ENCODE peak calls at places on chromosomes 13 and 19, in four cellular contexts. C, N, A and D are unnamed samples.

GRCh38 chr19:5137571-5138124 is 168.7 kb downstream of the KDM4B start:
- DNase-seq in C (no peak), N (peak), A (peak), D (no peak)

GRCh38 chr13:32025730-32026129 is 5.8 kb upstream of the FRY start:
- DNase-seq in C (no peak), N (no peak), A (no peak), D (no peak)

GRCh38 chr13:33229446-33230177 is 55.9 kb downstream of the STARD13 start:
- DNase-seq in C (no peak), N (peak), A (no peak), D (no peak)

GRCh38 chr13:49314344-49314882 is 66.7 kb downstream of the CDADC1 start:
- DNase-seq in C (no peak), N (no peak), A (no peak), D (no peak)

GRCh38 chr13:76790519-76791289 is 95.5 kb downstream of the KCTD12 start:
- DNase-seq in C (no peak), N (no peak), A (no peak), D (no peak)

GRCh38 chr19:19064098-19064722 is 416 bp downstream of the SLC25A42 start:
- DNase-seq in C (no peak), N (peak), A (no peak), D (no peak)

GRCh38 chr19:1507763-1508506 is 4.9 kb downstream of the ADAMTSL5 start:
- DNase-seq in C (peak), N (peak), A (peak), D (peak)

GRCh38 chr13:46154136-46154854 is 27.7 kb downstream of the LCP1 start:
- DNase-seq in C (no peak), N (no peak), A (no peak), D (no peak)

GRCh38 chr19:31280266-31281006 is 68.8 kb downstream of the TSHZ3 start:
- DNase-seq in C (no peak), N (no peak), A (no peak), D (no peak)

GRCh38 chr13:97466782-97467181 is 32.8 kb downstream of the RAP2A start:
- DNase-seq in C (no peak), N (no peak), A (no peak), D (no peak)

GRCh38 chr13:30802501-30802900 is 67.2 kb downstream of the ALOX5AP start:
- DNase-seq in C (no peak), N (no peak), A (no peak), D (no peak)

GRCh38 chr13:23792680-23793079 is 96.5 kb downstream of the MIPEP start:
- DNase-seq in C (no peak), N (no peak), A (no peak), D (no peak)

GRCh38 chr19:17538684-17539287 is 16.7 kb upstream of the COLGALT1 start:
- DNase-seq in C (no peak), N (no peak), A (no peak), D (peak)

GRCh38 chr19:15615526-15615925 is 508 bp downstream of the CYP4F8 start:
- DNase-seq in C (no peak), N (no peak), A (no peak), D (no peak)

GRCh38 chr19:38709671-38710415 is 34.4 kb downstream of the CAPN12 start:
- DNase-seq in C (no peak), N (no peak), A (no peak), D (no peak)

GRCh38 chr19:38712161-38712748 is 32.0 kb downstream of the CAPN12 start:
- DNase-seq in C (no peak), N (no peak), A (no peak), D (no peak)

GRCh38 chr19:38710416-38710702 is 33.9 kb downstream of the CAPN12 start:
- DNase-seq in C (no peak), N (no peak), A (no peak), D (no peak)

GRCh38 chr19:38711726-38712153 is 32.5 kb downstream of the CAPN12 start:
- DNase-seq in C (no peak), N (no peak), A (no peak), D (no peak)

DNA sequence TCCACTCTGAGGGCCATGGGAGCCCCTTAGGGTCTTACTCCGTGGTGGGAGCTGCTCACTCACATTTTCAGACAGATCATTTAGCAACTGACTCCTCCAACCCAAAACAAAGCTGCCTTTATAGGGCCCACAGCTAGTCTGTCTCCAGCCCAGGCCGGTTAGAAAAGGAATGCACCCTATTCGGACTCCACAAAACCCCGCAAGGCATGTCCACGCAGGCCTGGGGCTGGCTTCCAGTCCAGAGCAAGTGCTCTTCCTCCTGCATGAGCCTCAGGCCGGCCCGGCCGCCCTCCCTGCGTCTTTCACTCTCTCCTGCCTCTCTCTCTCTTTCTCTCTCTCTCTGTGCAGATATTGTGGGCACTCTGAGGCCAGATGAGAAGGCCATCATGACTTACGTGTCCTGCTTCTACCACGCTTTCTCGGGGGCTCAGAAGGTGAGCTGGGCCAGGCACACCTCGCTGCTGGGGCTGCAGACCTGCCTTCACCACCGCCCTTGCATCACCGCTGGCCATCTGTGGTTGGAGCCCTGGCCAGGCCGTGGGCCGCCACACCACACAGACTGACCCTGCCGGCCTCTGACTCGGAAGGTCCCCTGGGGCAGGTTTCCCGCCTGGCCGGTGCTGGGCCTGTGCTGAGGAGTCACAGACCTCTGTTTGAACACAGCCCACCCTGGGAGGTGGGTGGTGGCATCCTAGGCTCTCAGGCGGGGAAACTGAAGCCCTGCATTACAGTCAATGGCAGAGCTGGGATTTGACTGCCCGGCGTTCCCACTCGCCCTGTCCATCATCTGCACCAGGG is 33.1 kb downstream of the CAPN12 start:
- DNase-seq in C (no peak), N (no peak), A (no peak), D (no peak)
- TF ChIP-seq MAX in C (no peak), N (no peak), A (no peak), D (no peak)

GRCh38 chr19:29631450-29631849 is 25.4 kb downstream of the POP4 start:
- DNase-seq in C (no peak), N (peak), A (no peak), D (no peak)
- TF ChIP-seq MAX in C (no peak), N (no peak), A (no peak), D (no peak)

DNA sequence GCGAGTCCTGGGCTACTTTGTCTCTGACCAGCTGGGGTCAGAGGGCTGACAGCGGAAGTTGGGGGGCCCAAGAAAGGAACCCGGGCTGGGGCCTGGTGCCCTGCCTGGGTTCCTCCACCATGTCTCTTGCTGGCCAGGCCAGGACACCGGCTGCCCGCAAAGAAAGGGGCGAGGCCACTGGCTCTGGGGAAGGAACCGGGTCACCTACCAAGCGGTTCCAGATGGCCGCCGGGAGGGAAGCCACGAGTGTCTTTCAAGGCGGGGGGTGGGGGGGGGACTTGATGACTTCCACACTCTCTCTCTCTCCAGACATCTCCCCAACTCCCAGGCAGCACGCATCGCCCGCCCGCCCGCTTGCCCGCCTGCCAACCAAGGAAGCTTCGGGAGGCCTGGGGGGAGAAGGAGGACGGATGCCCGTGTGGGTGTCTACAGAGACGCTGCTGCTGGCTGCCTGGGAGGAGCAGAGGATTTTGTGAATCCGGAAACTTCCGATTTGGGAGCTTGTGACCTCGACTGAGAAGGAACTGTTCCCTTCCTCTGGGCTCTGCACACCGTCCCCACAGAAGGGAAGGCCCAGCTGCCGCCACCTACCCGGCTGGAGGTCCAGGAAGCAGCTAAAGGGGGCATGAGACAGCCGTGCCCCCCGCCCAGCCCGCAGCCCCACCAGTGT is 1.1 kb downstream of the PIP5K1C start:
- DNase-seq in C (no peak), N (peak), A (no peak), D (peak)
- TF ChIP-seq MAX in C (no peak), N (peak), A (no peak), D (no peak)

GRCh38 chr13:75132800-75133695 is 348.9 kb downstream of the TBC1D4 start:
- DNase-seq in C (no peak), N (no peak), A (no peak), D (no peak)

GRCh38 chr13:75139291-75139690 is 342.7 kb downstream of the TBC1D4 start:
- DNase-seq in C (no peak), N (no peak), A (no peak), D (no peak)

GRCh38 chr13:75135325-75135825 is 346.6 kb downstream of the TBC1D4 start:
- DNase-seq in C (no peak), N (no peak), A (no peak), D (no peak)

GRCh38 chr13:75137911-75138571 is 343.9 kb downstream of the TBC1D4 start:
- DNase-seq in C (no peak), N (no peak), A (no peak), D (no peak)

GRCh38 chr13:75136151-75136550 is 345.8 kb downstream of the TBC1D4 start:
- DNase-seq in C (no peak), N (no peak), A (no peak), D (no peak)
- TF ChIP-seq MAX in C (no peak), N (no peak), A (no peak), D (no peak)

DNA sequence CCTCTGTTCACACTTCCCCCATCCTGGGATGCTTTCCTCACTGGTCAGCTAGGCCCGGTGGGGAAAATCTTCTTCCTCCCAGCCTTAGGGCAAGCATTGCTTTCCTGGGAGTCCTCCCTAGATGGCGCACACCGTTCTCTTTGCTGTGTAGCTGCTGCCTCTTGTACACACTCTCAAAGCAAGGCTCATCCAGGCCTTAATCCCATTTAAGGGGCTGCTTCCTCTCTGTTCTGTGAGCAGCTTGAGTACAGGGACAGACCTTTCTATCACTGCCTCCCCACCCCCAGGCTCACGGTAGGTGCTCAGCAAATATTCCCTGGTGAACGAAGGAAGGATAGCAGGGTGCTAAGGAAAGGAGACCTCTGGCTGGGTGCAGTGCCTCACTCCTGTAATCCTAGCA is 11.0 kb downstream of the SLC7A10 start:
- DNase-seq in C (no peak), N (peak), A (peak), D (peak)
- TF ChIP-seq MAX in C (no peak), N (no peak), A (no peak), D (no peak)

GRCh38 chr13:83221813-83222241 is 660.4 kb downstream of the SLITRK1 start:
- DNase-seq in C (no peak), N (no peak), A (no peak), D (no peak)
- TF ChIP-seq MAX in C (no peak), N (no peak), A (no peak), D (no peak)

GRCh38 chr19:39135701-39136100 is 10.1 kb downstream of the PAK4 start:
- DNase-seq in C (no peak), N (peak), A (no peak), D (no peak)

GRCh38 chr19:39132344-39132969 is 6.9 kb downstream of the PAK4 start:
- DNase-seq in C (no peak), N (no peak), A (no peak), D (no peak)

GRCh38 chr19:39131255-39131755 is 5.7 kb downstream of the PAK4 start:
- DNase-seq in C (no peak), N (peak), A (no peak), D (no peak)

GRCh38 chr19:39136225-39136940 is 10.8 kb downstream of the PAK4 start:
- DNase-seq in C (no peak), N (peak), A (no peak), D (no peak)

DNA sequence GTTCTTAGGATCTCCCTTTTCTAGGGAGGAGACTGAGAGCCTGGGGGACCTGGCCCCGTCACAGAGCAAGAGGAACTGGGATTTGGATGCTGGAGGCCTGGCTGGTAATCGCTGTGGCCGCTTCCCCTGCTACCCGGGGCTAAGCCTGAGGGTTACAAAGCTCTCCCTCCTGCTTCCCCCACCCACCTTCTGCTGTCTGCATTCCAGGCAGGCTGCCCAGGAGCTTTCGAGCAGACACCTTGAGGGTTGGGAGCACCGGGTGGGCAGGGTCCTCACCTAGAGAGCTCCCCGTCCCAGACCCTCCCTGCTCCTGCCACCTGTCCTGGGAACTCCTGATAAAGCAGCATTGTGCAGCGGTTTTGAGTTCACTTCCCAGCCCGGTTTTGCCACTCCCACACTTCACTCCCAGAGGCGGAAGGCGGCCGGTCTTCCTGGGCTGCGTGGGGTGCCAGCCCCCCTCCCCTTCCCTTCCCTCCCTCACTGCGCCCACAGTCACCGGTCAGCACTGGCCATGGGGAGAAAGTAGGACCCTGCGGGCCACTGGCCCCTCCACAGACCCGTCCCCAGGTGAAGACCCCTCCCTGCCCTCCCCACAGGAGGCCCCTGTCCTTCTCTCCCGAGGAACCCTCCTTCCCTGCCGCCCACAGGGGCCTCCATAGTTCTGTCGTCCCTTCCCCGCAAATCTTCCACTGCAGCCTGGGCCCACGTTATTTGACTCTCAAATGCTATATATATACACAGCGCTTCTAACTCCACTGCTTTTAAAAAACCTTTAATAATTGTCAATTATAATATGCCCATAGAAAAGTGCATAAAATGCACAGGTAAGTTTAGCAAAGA is 8.1 kb downstream of the PAK4 start:
- DNase-seq in C (no peak), N (peak), A (no peak), D (no peak)
- TF ChIP-seq MAX in C (no peak), N (no peak), A (no peak), D (no peak)

GRCh38 chr19:49553451-49554271 is 25.9 kb downstream of the RCN3 start:
- DNase-seq in C (no peak), N (no peak), A (no peak), D (no peak)

GRCh38 chr19:49557641-49558325 is 22.6 kb downstream of the NOSIP start:
- DNase-seq in C (no peak), N (no peak), A (no peak), D (no peak)

GRCh38 chr19:49556412-49557398 is 23.7 kb downstream of the NOSIP start:
- DNase-seq in C (no peak), N (no peak), A (peak), D (no peak)

GRCh38 chr19:49554701-49555181 is 25.6 kb downstream of the NOSIP start:
- DNase-seq in C (no peak), N (no peak), A (no peak), D (no peak)

DNA sequence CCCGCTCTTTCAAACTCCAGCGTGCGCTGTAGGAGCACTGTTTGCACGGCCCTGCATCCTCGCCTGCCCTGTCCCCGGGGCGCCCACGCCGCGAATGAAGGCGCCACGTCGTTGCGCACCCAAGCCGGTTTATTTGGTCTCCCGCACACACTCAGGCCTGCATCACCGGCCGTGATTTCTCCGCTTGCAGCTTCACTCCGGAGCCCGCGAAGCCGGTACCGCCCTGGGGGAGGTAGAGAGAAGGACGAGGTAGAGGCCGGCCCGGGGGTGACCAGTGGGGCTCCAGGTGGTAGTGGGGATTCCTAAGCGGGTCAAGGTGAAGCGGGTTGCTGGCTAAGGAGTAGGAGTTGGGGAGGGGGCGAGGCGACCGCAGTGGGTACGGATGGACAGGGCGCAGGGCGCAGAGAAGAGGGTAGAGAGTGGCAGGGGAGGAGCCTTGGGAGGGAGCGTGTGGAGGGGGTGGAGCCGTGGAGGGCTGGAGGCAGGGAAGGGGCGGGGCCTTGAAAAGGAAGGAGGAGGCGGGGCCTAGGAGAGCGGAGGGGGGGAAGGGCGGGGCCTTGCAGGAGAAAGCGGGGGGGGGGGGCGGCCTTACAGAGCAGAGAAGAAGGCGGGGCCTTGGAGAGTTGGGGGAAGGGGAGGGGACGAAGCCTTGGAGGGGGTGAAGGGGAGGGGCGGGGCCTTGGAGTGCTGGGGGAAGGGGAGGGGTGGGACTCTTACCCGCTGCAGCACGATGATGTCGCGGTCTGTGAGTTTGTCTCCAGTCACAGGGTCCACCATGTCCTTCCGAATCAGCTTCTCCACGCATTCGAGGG is 24.6 kb downstream of the NOSIP start:
- DNase-seq in C (no peak), N (peak), A (peak), D (peak)
- TF ChIP-seq MAX in C (no peak), N (no peak), A (no peak), D (no peak)

DNA sequence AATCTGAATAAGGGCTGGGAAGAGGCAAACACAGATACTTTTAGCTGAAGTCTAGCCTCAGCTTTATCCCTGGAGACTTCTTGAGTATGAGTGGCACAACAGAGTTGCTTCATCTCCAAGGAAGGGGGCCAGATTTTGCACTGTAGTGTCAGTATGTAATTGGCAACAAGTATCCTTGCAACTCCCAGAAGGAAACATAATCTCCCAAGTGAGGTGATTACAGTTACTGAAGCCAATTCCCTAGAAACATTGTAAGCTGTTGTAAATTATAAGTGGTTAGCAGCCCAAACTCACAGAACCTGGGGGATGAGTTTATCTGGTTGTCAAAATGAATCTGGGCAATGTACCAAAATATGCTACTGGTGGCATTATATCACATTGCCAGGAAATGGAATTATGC is 2065.7 kb upstream of the PCDH20 start:
- DNase-seq in C (no peak), N (peak), A (no peak), D (no peak)
- TF ChIP-seq MAX in C (no peak), N (no peak), A (no peak), D (no peak)

GRCh38 chr19:3458229-3458555 is 22.1 kb downstream of the SMIM24 start:
- DNase-seq in C (no peak), N (no peak), A (no peak), D (no peak)
- TF ChIP-seq MAX in C (no peak), N (no peak), A (no peak), D (no peak)